ENCODE peak calls at places on chromosomes 5 and 9, in nine cellular contexts. One of them, this sample, is unnamed.

GRCh38 chr9:16258191-16258590 is 612.3 kb downstream of the BNC2 start:
- DNase-seq in nephron progenitor cell: no peak
- DNase-seq in stimulated activated CD4-positive, alpha-beta T cell treated with anti-CD3 and anti-CD28 coated beads, Interleukin-2, amount 100 ng/mL, for 48 hours: no peak
- DNase-seq in activated CD4-positive, alpha-beta T cell treated with anti-CD3 and anti-CD28 coated beads for 1 hour: no peak
- DNase-seq in H1: no peak
- DNase-seq in HTR-8/SVneo: no peak
- DNase-seq in NCI-H1105: no peak
- DNase-seq in NCI-H1436: no peak
- DNase-seq in K562: no peak
- DNase-seq in this sample: no peak

GRCh38 chr5:17359451-17359965 is 138.5 kb upstream of the TAF11L2 start:
- DNase-seq in nephron progenitor cell: no peak
- DNase-seq in stimulated activated CD4-positive, alpha-beta T cell treated with anti-CD3 and anti-CD28 coated beads, Interleukin-2, amount 100 ng/mL, for 48 hours: no peak
- DNase-seq in activated CD4-positive, alpha-beta T cell treated with anti-CD3 and anti-CD28 coated beads for 1 hour: no peak
- DNase-seq in H1: no peak
- DNase-seq in HTR-8/SVneo: no peak
- DNase-seq in NCI-H1105: no peak
- DNase-seq in NCI-H1436: no peak
- DNase-seq in K562: no peak
- DNase-seq in this sample: no peak

GRCh38 chr5:141800629-141801028 is 77.6 kb downstream of the PCDH1 start:
- DNase-seq in nephron progenitor cell: no peak
- DNase-seq in stimulated activated CD4-positive, alpha-beta T cell treated with anti-CD3 and anti-CD28 coated beads, Interleukin-2, amount 100 ng/mL, for 48 hours: no peak
- DNase-seq in activated CD4-positive, alpha-beta T cell treated with anti-CD3 and anti-CD28 coated beads for 1 hour: no peak
- DNase-seq in H1: no peak
- DNase-seq in HTR-8/SVneo: no peak
- DNase-seq in NCI-H1105: no peak
- DNase-seq in NCI-H1436: no peak
- DNase-seq in K562: no peak
- DNase-seq in this sample: no peak

GRCh38 chr9:1460143-1460769 is 410.1 kb downstream of the DMRT2 start:
- DNase-seq in nephron progenitor cell: no peak
- DNase-seq in stimulated activated CD4-positive, alpha-beta T cell treated with anti-CD3 and anti-CD28 coated beads, Interleukin-2, amount 100 ng/mL, for 48 hours: no peak
- DNase-seq in activated CD4-positive, alpha-beta T cell treated with anti-CD3 and anti-CD28 coated beads for 1 hour: no peak
- DNase-seq in H1: no peak
- DNase-seq in HTR-8/SVneo: no peak
- DNase-seq in NCI-H1105: no peak
- DNase-seq in NCI-H1436: peak; percentile 8
- DNase-seq in K562: peak; percentile 6
- DNase-seq in this sample: peak; percentile 28

GRCh38 chr5:175572922-175573321 is 84.9 kb upstream of the HRH2 start:
- DNase-seq in nephron progenitor cell: no peak
- DNase-seq in stimulated activated CD4-positive, alpha-beta T cell treated with anti-CD3 and anti-CD28 coated beads, Interleukin-2, amount 100 ng/mL, for 48 hours: no peak
- DNase-seq in activated CD4-positive, alpha-beta T cell treated with anti-CD3 and anti-CD28 coated beads for 1 hour: no peak
- DNase-seq in H1: no peak
- DNase-seq in HTR-8/SVneo: no peak
- DNase-seq in NCI-H1105: no peak
- DNase-seq in NCI-H1436: no peak
- DNase-seq in K562: no peak
- DNase-seq in this sample: no peak

GRCh38 chr9:115837618-115838017 is 316.0 kb upstream of the PAPPA start:
- DNase-seq in nephron progenitor cell: no peak
- DNase-seq in stimulated activated CD4-positive, alpha-beta T cell treated with anti-CD3 and anti-CD28 coated beads, Interleukin-2, amount 100 ng/mL, for 48 hours: no peak
- DNase-seq in activated CD4-positive, alpha-beta T cell treated with anti-CD3 and anti-CD28 coated beads for 1 hour: no peak
- DNase-seq in H1: no peak
- DNase-seq in HTR-8/SVneo: no peak
- DNase-seq in NCI-H1105: no peak
- DNase-seq in NCI-H1436: no peak
- DNase-seq in K562: no peak
- DNase-seq in this sample: no peak

GRCh38 chr5:133664422-133664821 is 52.1 kb upstream of the FSTL4 start:
- DNase-seq in nephron progenitor cell: no peak
- DNase-seq in stimulated activated CD4-positive, alpha-beta T cell treated with anti-CD3 and anti-CD28 coated beads, Interleukin-2, amount 100 ng/mL, for 48 hours: no peak
- DNase-seq in activated CD4-positive, alpha-beta T cell treated with anti-CD3 and anti-CD28 coated beads for 1 hour: no peak
- DNase-seq in H1: no peak
- DNase-seq in HTR-8/SVneo: peak; percentile 67
- DNase-seq in NCI-H1105: no peak
- DNase-seq in NCI-H1436: no peak
- DNase-seq in K562: no peak
- DNase-seq in this sample: no peak

GRCh38 chr9:4424891-4425290 is 65.4 kb upstream of the SLC1A1 start:
- DNase-seq in nephron progenitor cell: no peak
- DNase-seq in stimulated activated CD4-positive, alpha-beta T cell treated with anti-CD3 and anti-CD28 coated beads, Interleukin-2, amount 100 ng/mL, for 48 hours: no peak
- DNase-seq in activated CD4-positive, alpha-beta T cell treated with anti-CD3 and anti-CD28 coated beads for 1 hour: no peak
- DNase-seq in H1: no peak
- DNase-seq in HTR-8/SVneo: no peak
- DNase-seq in NCI-H1105: no peak
- DNase-seq in NCI-H1436: no peak
- DNase-seq in K562: no peak
- DNase-seq in this sample: peak; percentile 17

GRCh38 chr9:102069969-102070368 is 331.5 kb upstream of the GRIN3A start:
- DNase-seq in nephron progenitor cell: no peak
- DNase-seq in stimulated activated CD4-positive, alpha-beta T cell treated with anti-CD3 and anti-CD28 coated beads, Interleukin-2, amount 100 ng/mL, for 48 hours: no peak
- DNase-seq in activated CD4-positive, alpha-beta T cell treated with anti-CD3 and anti-CD28 coated beads for 1 hour: no peak
- DNase-seq in H1: no peak
- DNase-seq in HTR-8/SVneo: no peak
- DNase-seq in NCI-H1105: no peak
- DNase-seq in NCI-H1436: no peak
- DNase-seq in K562: no peak
- DNase-seq in this sample: no peak

This sample was measured in endothelial cell.